ENCODE peak calls at places on chromosomes 11 and 22, in nine cellular contexts. T is colonic mucosa; B is stimulated activated CD4-positive, alpha-beta T cell treated with anti-CD3 and anti-CD28 coated beads, Interleukin-2, amount 100 ng/mL, for 48 hours; G is stimulated activated CD8-positive, alpha-beta memory T cell treated with anti-CD3 and anti-CD28 coated beads, Interleukin-4, amount 100 ng/mL, for 1 hour; P is A549; Y is H9; Z is NCI-H460; I is NCI-H1436; O is uterus. J is an unnamed sample.
A peak's percentile ranks its signal among the peaks of the same experiment; 100 is the strongest.

GRCh38 chr11:13316528-13316961 is 39.0 kb downstream of the BMAL1 start:
- DNase-seq in T (no peak), B (no peak), G (no peak), P (no peak), Y (no peak), Z (no peak), I (no peak), O (peak; percentile 36), J (no peak)

GRCh38 chr11:133961890-133962289 is 5.1 kb upstream of the IGSF9B start:
- DNase-seq in T (no peak), B (no peak), G (no peak), P (no peak), Y (no peak), Z (no peak), I (no peak), O (no peak), J (no peak)

GRCh38 chr11:1690167-1691026 is 6.6 kb upstream of the KRTAP5-6 start:
- DNase-seq in T (peak; percentile 9), B (no peak), G (no peak), P (no peak), Y (no peak), Z (no peak), I (no peak), O (no peak), J (peak; percentile 38)

GRCh38 chr11:1157645-1158591 is at the start of gene MUC5AC:
- DNase-seq in T (peak; percentile 15), B (no peak), G (no peak), P (peak; percentile 51), Y (peak; percentile 25), Z (no peak), I (no peak), O (no peak), J (peak; percentile 35)

GRCh38 chr22:26041931-26042330 is 127.3 kb upstream of the SEZ6L start:
- DNase-seq in T (no peak), B (no peak), G (no peak), P (no peak), Y (no peak), Z (no peak), I (peak; percentile 96), O (no peak), J (no peak)

GRCh38 chr11:71489311-71490043 is 36.5 kb downstream of the NADSYN1 start:
- DNase-seq in T (no peak), B (peak; percentile 57), G (no peak), P (peak; percentile 23), Y (no peak), Z (no peak), I (no peak), O (no peak), J (no peak)

GRCh38 chr11:61699737-61700160 is 19.6 kb downstream of the DAGLA start:
- DNase-seq in T (peak; percentile 81), B (no peak), G (no peak), P (no peak), Y (no peak), Z (no peak), I (no peak), O (no peak), J (no peak)

GRCh38 chr22:24187731-24188644 is 6.7 kb downstream of the SUSD2 start:
- DNase-seq in T (no peak), B (no peak), G (no peak), P (no peak), Y (no peak), Z (no peak), I (no peak), O (peak; percentile 15), J (no peak)

GRCh38 chr22:49886346-49887073 is 31.7 kb downstream of the ALG12 start:
- DNase-seq in T (no peak), B (no peak), G (no peak), P (no peak), Y (no peak), Z (no peak), I (no peak), O (no peak), J (no peak)

GRCh38 chr11:92432515-92432914 is 207.9 kb downstream of the FAT3 start:
- DNase-seq in T (no peak), B (no peak), G (no peak), P (no peak), Y (no peak), Z (no peak), I (no peak), O (no peak), J (no peak)

GRCh38 chr11:32232516-32232915 is 141.6 kb downstream of the RCN1 start:
- DNase-seq in T (no peak), B (no peak), G (no peak), P (no peak), Y (no peak), Z (no peak), I (no peak), O (no peak), J (no peak)

GRCh38 chr22:39166547-39166946 is 14.1 kb upstream of the CBX7 start:
- DNase-seq in T (no peak), B (no peak), G (no peak), P (no peak), Y (no peak), Z (no peak), I (no peak), O (no peak), J (no peak)

GRCh38 chr22:46386312-46386711 is 50.8 kb downstream of the TRMU start:
- DNase-seq in T (no peak), B (no peak), G (no peak), P (no peak), Y (no peak), Z (no peak), I (no peak), O (no peak), J (no peak)

GRCh38 chr22:34113381-34113780 is 193.1 kb upstream of the LARGE1 start:
- DNase-seq in T (no peak), B (no peak), G (no peak), P (no peak), Y (no peak), Z (no peak), I (no peak), O (no peak), J (no peak)

GRCh38 chr11:19244084-19244483 is 3.3 kb upstream of the E2F8 start:
- DNase-seq in T (peak; percentile 45), B (no peak), G (no peak), P (no peak), Y (no peak), Z (no peak), I (no peak), O (no peak), J (no peak)

GRCh38 chr11:15907806-15908205 is 448.5 kb downstream of the SOX6 start:
- DNase-seq in T (no peak), B (no peak), G (no peak), P (no peak), Y (no peak), Z (no peak), I (no peak), O (no peak), J (peak; percentile 64)

GRCh38 chr11:24496728-24497396 is at the start of gene LUZP2:
- DNase-seq in T (peak; percentile 17), B (no peak), G (no peak), P (no peak), Y (peak; percentile 77), Z (peak; percentile 7), I (no peak), O (no peak), J (peak; percentile 89)

GRCh38 chr22:41028841-41029240 is 63.6 kb upstream of the EP300 start:
- DNase-seq in T (no peak), B (no peak), G (no peak), P (peak; percentile 31), Y (no peak), Z (no peak), I (no peak), O (no peak), J (no peak)

GRCh38 chr22:46462726-46463371 is 74.6 kb downstream of the CELSR1 start:
- DNase-seq in T (no peak), B (no peak), G (no peak), P (peak; percentile 66), Y (no peak), Z (no peak), I (peak; percentile 39), O (no peak), J (no peak)

J was measured in endodermal cell.